ENCODE peak calls at places on chromosomes 1 and 21, in eight cellular contexts. One of them, this sample, is unnamed.

GRCh38 chr1:50416150-50416527 is 7.1 kb downstream of the DMRTA2 start:
- DNase-seq in GM18507: no peak
- DNase-seq in activated naive CD4-positive, alpha-beta T cell: no peak
- DNase-seq in suprapubic skin: no peak
- DNase-seq in LHCN-M2: no peak
- DNase-seq in T-cell: no peak
- DNase-seq in RPMI7951: no peak
- DNase-seq in stimulated activated naive CD4-positive, alpha-beta T cell: no peak
- DNase-seq in this sample: no peak

GRCh38 chr1:226110249-226111108 is 48.0 kb downstream of the H3-3A start:
- DNase-seq in GM18507: peak
- DNase-seq in activated naive CD4-positive, alpha-beta T cell: peak
- DNase-seq in suprapubic skin: no peak
- DNase-seq in LHCN-M2: peak
- DNase-seq in T-cell: peak
- DNase-seq in RPMI7951: peak
- DNase-seq in stimulated activated naive CD4-positive, alpha-beta T cell: peak
- DNase-seq in this sample: peak

GRCh38 chr1:169012416-169012815 is 94.1 kb upstream of the ATP1B1 start:
- DNase-seq in GM18507: no peak
- DNase-seq in activated naive CD4-positive, alpha-beta T cell: no peak
- DNase-seq in suprapubic skin: no peak
- DNase-seq in LHCN-M2: no peak
- DNase-seq in T-cell: no peak
- DNase-seq in RPMI7951: no peak
- DNase-seq in stimulated activated naive CD4-positive, alpha-beta T cell: no peak
- DNase-seq in this sample: no peak

GRCh38 chr21:42440187-42440792 is 36.6 kb downstream of the UBASH3A start:
- DNase-seq in GM18507: peak
- DNase-seq in activated naive CD4-positive, alpha-beta T cell: no peak
- DNase-seq in suprapubic skin: no peak
- DNase-seq in LHCN-M2: no peak
- DNase-seq in T-cell: no peak
- DNase-seq in RPMI7951: no peak
- DNase-seq in stimulated activated naive CD4-positive, alpha-beta T cell: no peak
- DNase-seq in this sample: no peak

GRCh38 chr21:44729336-44730027 is 18.1 kb upstream of the TSPEAR start:
- DNase-seq in GM18507: no peak
- DNase-seq in activated naive CD4-positive, alpha-beta T cell: no peak
- DNase-seq in suprapubic skin: peak
- DNase-seq in LHCN-M2: no peak
- DNase-seq in T-cell: no peak
- DNase-seq in RPMI7951: no peak
- DNase-seq in stimulated activated naive CD4-positive, alpha-beta T cell: no peak
- DNase-seq in this sample: no peak

GRCh38 chr1:220339581-220339980 is 67.3 kb upstream of the RAB3GAP2 start:
- DNase-seq in GM18507: no peak
- DNase-seq in activated naive CD4-positive, alpha-beta T cell: no peak
- DNase-seq in suprapubic skin: no peak
- DNase-seq in LHCN-M2: no peak
- DNase-seq in T-cell: no peak
- DNase-seq in RPMI7951: peak
- DNase-seq in stimulated activated naive CD4-positive, alpha-beta T cell: no peak
- DNase-seq in this sample: no peak

GRCh38 chr1:103516693-103517092 is 8.8 kb upstream of the RNPC3 start:
- DNase-seq in GM18507: no peak
- DNase-seq in activated naive CD4-positive, alpha-beta T cell: no peak
- DNase-seq in suprapubic skin: no peak
- DNase-seq in LHCN-M2: peak
- DNase-seq in T-cell: no peak
- DNase-seq in RPMI7951: peak
- DNase-seq in stimulated activated naive CD4-positive, alpha-beta T cell: no peak
- DNase-seq in this sample: peak

GRCh38 chr1:81846630-81847029 is 45.9 kb downstream of the ADGRL2 start:
- DNase-seq in GM18507: no peak
- DNase-seq in activated naive CD4-positive, alpha-beta T cell: no peak
- DNase-seq in suprapubic skin: no peak
- DNase-seq in LHCN-M2: no peak
- DNase-seq in T-cell: no peak
- DNase-seq in RPMI7951: no peak
- DNase-seq in stimulated activated naive CD4-positive, alpha-beta T cell: no peak
- DNase-seq in this sample: no peak

GRCh38 chr1:41423511-41424191 is 60.8 kb downstream of the EDN2 start:
- DNase-seq in GM18507: no peak
- DNase-seq in activated naive CD4-positive, alpha-beta T cell: no peak
- DNase-seq in suprapubic skin: no peak
- DNase-seq in LHCN-M2: peak
- DNase-seq in T-cell: no peak
- DNase-seq in RPMI7951: no peak
- DNase-seq in stimulated activated naive CD4-positive, alpha-beta T cell: no peak
- DNase-seq in this sample: no peak

GRCh38 chr1:184843732-184844495 is 89.3 kb upstream of the EDEM3 start:
- DNase-seq in GM18507: no peak
- DNase-seq in activated naive CD4-positive, alpha-beta T cell: no peak
- DNase-seq in suprapubic skin: no peak
- DNase-seq in LHCN-M2: peak
- DNase-seq in T-cell: peak
- DNase-seq in RPMI7951: peak
- DNase-seq in stimulated activated naive CD4-positive, alpha-beta T cell: no peak
- DNase-seq in this sample: no peak

GRCh38 chr1:22709891-22710687 is 550 bp upstream of the EPHB2 start:
- DNase-seq in GM18507: no peak
- DNase-seq in activated naive CD4-positive, alpha-beta T cell: no peak
- DNase-seq in suprapubic skin: peak
- DNase-seq in LHCN-M2: peak
- DNase-seq in T-cell: peak
- DNase-seq in RPMI7951: peak
- DNase-seq in stimulated activated naive CD4-positive, alpha-beta T cell: no peak
- DNase-seq in this sample: peak

GRCh38 chr1:245599413-245600174 is 444.8 kb downstream of the KIF26B start:
- DNase-seq in GM18507: no peak
- DNase-seq in activated naive CD4-positive, alpha-beta T cell: no peak
- DNase-seq in suprapubic skin: no peak
- DNase-seq in LHCN-M2: peak
- DNase-seq in T-cell: no peak
- DNase-seq in RPMI7951: peak
- DNase-seq in stimulated activated naive CD4-positive, alpha-beta T cell: no peak
- DNase-seq in this sample: peak

GRCh38 chr1:97668945-97669344 is 251.9 kb downstream of the DPYD start:
- DNase-seq in GM18507: no peak
- DNase-seq in activated naive CD4-positive, alpha-beta T cell: no peak
- DNase-seq in suprapubic skin: no peak
- DNase-seq in LHCN-M2: peak
- DNase-seq in T-cell: no peak
- DNase-seq in RPMI7951: peak
- DNase-seq in stimulated activated naive CD4-positive, alpha-beta T cell: no peak
- DNase-seq in this sample: peak

GRCh38 chr1:56285554-56286402 is 293.6 kb downstream of the PLPP3 start:
- DNase-seq in GM18507: no peak
- DNase-seq in activated naive CD4-positive, alpha-beta T cell: no peak
- DNase-seq in suprapubic skin: no peak
- DNase-seq in LHCN-M2: no peak
- DNase-seq in T-cell: no peak
- DNase-seq in RPMI7951: no peak
- DNase-seq in stimulated activated naive CD4-positive, alpha-beta T cell: no peak
- DNase-seq in this sample: peak

GRCh38 chr1:40185951-40186864 is 25.0 kb downstream of the RLF start:
- DNase-seq in GM18507: peak
- DNase-seq in activated naive CD4-positive, alpha-beta T cell: no peak
- DNase-seq in suprapubic skin: no peak
- DNase-seq in LHCN-M2: peak
- DNase-seq in T-cell: peak
- DNase-seq in RPMI7951: peak
- DNase-seq in stimulated activated naive CD4-positive, alpha-beta T cell: no peak
- DNase-seq in this sample: peak

GRCh38 chr1:32924881-32925344 is 23.7 kb upstream of the TMEM54 start:
- DNase-seq in GM18507: no peak
- DNase-seq in activated naive CD4-positive, alpha-beta T cell: no peak
- DNase-seq in suprapubic skin: no peak
- DNase-seq in LHCN-M2: no peak
- DNase-seq in T-cell: no peak
- DNase-seq in RPMI7951: no peak
- DNase-seq in stimulated activated naive CD4-positive, alpha-beta T cell: no peak
- DNase-seq in this sample: no peak

GRCh38 chr1:55062801-55063561 is 23.6 kb downstream of the PCSK9 start:
- DNase-seq in GM18507: no peak
- DNase-seq in activated naive CD4-positive, alpha-beta T cell: no peak
- DNase-seq in suprapubic skin: no peak
- DNase-seq in LHCN-M2: no peak
- DNase-seq in T-cell: no peak
- DNase-seq in RPMI7951: no peak
- DNase-seq in stimulated activated naive CD4-positive, alpha-beta T cell: no peak
- DNase-seq in this sample: no peak

GRCh38 chr1:32447469-32448185 is 17.2 kb upstream of the ZBTB8B start:
- DNase-seq in GM18507: no peak
- DNase-seq in activated naive CD4-positive, alpha-beta T cell: no peak
- DNase-seq in suprapubic skin: no peak
- DNase-seq in LHCN-M2: peak
- DNase-seq in T-cell: no peak
- DNase-seq in RPMI7951: peak
- DNase-seq in stimulated activated naive CD4-positive, alpha-beta T cell: no peak
- DNase-seq in this sample: peak